ENCODE peak calls at places on chromosomes 16 and 17, in four cellular contexts. V is heart left ventricle, H is DND-41, L is PC-3. M is an unnamed sample. For H3K4me1 and H3K27me3, the result is how much of the 10 kb centered on the place peaks cover.

GRCh38 chr16:13756411-13756810 is 163.5 kb upstream of the ERCC4 start:
- DNase-seq in L (no peak), H (no peak), V (no peak), M (no peak)

GRCh38 chr17:47239663-47240374 is 13.8 kb upstream of the ITGB3 start:
- DNase-seq in H (no peak), V (peak), L (peak), M (no peak)

GRCh38 chr17:63645775-63646491 is 23.7 kb downstream of the MAP3K3 start:
- DNase-seq in V (no peak), L (no peak), H (no peak), M (no peak)

GRCh38 chr17:77906377-77906871 is 52.1 kb upstream of the TNRC6C start:
- DNase-seq in H (no peak), V (no peak), L (no peak), M (no peak)

GRCh38 chr17:67582632-67583230 is 135.0 kb upstream of the NOL11 start:
- DNase-seq in V (no peak), H (no peak), L (no peak), M (no peak)

GRCh38 chr17:72008236-72008874 is 112.5 kb upstream of the SOX9 start:
- DNase-seq in L (peak), V (no peak), H (no peak), M (no peak)

GRCh38 chr16:71637398-71637797 is 11.4 kb downstream of the MARVELD3 start:
- DNase-seq in L (no peak), H (no peak), V (no peak), M (no peak)

GRCh38 chr16:77172964-77173363 is 18.0 kb upstream of the MON1B start:
- DNase-seq in L (no peak), V (no peak), H (no peak), M (no peak)

GRCh38 chr17:71926746-71927398 is 193.9 kb upstream of the SOX9 start:
- DNase-seq in L (peak), V (no peak), H (no peak), M (no peak)

GRCh38 chr16:75591001-75591852 is 25.0 kb downstream of the GABARAPL2 start:
- DNase-seq in H (no peak), V (peak), L (no peak), M (no peak)

GRCh38 chr17:47286198-47286914 is 32.7 kb downstream of the ITGB3 start:
- DNase-seq in H (no peak), L (no peak), V (no peak), M (no peak)

GRCh38 chr17:79568661-79569060 is 42.2 kb downstream of the RBFOX3 start:
- DNase-seq in L (no peak), V (no peak), H (no peak), M (no peak)

GRCh38 chr16:17076121-17076757 is 394.5 kb downstream of the XYLT1 start:
- DNase-seq in H (no peak), V (no peak), L (no peak), M (no peak)

GRCh38 chr16:28204622-28205021 is 7.1 kb downstream of the XPO6 start:
- DNase-seq in V (no peak), H (no peak), L (no peak), M (no peak)

GRCh38 chr16:28205974-28206373 is 5.8 kb downstream of the XPO6 start:
- DNase-seq in H (no peak), L (no peak), V (no peak), M (no peak)

GRCh38 chr16:28205117-28205899 is 6.5 kb downstream of the XPO6 start:
- DNase-seq in L (no peak), H (no peak), V (no peak), M (no peak)

GRCh38 chr16:28202147-28202746 is 9.5 kb downstream of the XPO6 start:
- DNase-seq in V (no peak), H (no peak), L (no peak), M (peak)

DNA sequence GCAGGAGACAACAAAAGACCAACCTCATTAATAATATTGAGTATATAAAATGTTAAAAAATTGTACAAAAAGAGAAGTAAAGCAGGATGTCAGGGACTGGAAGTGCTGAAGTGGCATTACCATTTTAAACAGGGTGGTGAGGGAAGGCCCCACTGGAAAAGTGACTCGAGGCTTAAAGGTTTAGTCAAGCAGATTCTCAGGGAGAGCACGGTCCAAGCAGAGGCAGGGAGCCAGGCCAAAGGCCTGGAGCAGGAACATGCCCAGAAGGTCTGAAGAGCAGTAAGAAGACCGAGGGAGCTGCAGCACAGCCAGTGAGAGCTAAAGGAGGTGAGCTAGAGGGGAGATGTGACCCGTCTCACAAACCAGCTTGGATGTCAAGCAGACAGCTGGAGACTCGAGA is 7.6 kb downstream of the XPO6 start:
- DNase-seq in V (no peak), H (no peak), L (no peak), M (no peak)
- H3K4me1 ChIP-seq in V (under half), H (under half), L (under half), M (half or more)

GRCh38 chr17:48624544-48625501 is 1.3 kb downstream of the HOXB9 start:
- DNase-seq in V (no peak), H (no peak), L (peak), M (peak)

GRCh38 chr17:48626202-48626469 is at the start of gene HOXB9:
- DNase-seq in L (no peak), H (no peak), V (no peak), M (no peak)

GRCh38 chr17:48624118-48624517 is 2.0 kb downstream of the HOXB9 start:
- DNase-seq in V (no peak), L (no peak), H (no peak), M (no peak)

GRCh38 chr17:48626470-48627241 is 498 bp upstream of the HOXB9 start:
- DNase-seq in L (peak), V (no peak), H (no peak), M (no peak)

DNA sequence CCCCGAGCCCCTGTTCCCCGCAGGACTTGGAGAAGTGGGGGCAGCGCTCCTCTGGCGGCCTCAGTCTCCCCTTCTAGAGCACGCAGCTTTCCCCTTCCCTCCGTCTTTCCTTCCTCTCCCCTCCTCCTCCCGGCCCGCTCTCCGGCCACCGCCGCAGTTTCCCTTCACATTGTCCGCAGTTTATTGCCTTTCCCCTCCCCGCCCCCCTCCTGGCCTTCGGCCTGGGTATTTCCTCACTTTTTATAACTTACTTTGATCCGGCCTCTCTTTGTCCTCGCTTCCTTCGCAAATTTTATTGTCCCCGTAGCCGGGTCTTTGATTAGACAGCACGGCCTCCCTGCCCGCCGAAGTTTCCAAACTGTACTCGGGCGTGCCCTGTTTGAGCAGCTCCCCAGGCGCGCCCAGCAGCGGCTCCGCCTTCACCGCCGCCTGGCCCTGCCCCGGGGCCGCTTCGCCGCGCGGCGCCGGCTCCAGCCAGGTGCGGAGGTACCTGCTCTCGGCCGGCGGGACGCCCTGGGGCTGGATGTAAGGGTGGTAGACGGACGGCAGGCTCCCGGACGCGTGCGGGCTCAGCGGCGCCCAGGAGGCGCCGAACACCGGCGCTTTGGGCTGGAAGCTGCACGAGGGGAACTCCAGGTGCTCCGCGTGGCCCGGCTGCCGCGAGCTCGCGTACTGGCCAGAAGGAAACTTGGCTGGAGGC is 506 bp downstream of the HOXB9 start:
- DNase-seq in H (no peak), L (peak), V (no peak), M (peak)
- H3K27me3 ChIP-seq in H (half or more), L (half or more), V (half or more), M (half or more)

GRCh38 chr17:73343168-73343634 is 31.4 kb upstream of the CDC42EP4 start:
- DNase-seq in L (no peak), H (no peak), V (peak), M (no peak)
- H3K4me3 ChIP-seq in L (no peak), H (no peak), V (peak), M (no peak)

DNA sequence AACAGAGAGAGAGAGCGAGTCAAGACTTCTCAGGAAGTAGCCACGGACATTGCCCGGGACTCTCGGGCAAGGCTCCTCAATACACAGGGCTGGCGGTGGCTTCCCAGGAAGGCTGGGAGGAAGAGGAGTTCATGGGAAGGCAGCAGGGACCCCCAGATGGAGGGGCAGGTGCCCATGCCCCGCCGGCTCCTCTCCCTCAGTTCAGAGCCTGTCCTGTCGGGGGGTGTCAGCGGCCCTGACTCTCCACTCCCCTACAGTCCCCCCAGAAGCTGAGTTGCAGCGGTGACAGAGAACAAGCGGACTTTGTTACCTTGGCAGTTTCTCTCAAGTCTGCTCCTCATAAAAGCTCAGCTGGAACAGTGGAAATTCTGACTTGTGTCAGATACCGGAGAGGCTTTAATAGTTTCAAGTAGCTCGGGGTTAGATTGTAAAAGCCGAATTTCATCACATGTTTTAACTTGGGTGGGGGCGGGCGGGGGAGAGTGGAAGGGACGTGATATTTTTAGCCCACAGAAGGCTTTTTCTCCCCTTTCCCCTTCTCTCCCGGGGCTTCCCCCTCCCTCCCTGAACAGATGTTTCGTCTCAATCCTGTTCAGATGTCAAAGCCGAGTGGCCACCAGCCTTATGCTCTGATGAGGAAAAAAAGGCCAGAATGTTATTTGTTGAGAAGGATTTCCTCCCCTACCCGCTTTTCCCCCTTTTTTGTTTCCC is 65.2 kb downstream of the NKD1 start:
- DNase-seq in L (no peak), V (peak), H (no peak), M (no peak)
- H3K4me1 ChIP-seq in L (under half), V (under half), H (under half), M (under half)

DNA sequence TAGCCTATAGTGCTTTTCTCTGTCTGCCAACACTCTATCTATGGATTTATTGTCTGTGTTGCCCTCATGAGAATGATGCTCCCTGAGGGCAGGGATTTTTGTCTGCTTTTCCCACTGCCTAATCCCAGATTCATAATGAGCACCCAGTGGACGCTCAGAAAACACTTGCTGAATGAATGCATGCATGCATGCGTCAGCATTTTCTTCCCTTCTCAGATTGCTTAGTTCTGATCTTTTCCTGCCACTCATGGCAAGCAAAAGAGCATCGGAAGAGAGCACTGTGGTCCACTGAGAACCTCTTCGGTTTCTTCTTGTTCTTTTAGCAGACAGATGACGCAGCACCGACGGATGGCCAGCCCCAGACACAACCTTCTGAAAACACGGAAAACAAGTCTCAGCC is 246.8 kb downstream of the RBFOX1 start:
- DNase-seq in H (no peak), V (no peak), L (no peak), M (no peak)
- H3K27me3 ChIP-seq in H (under half), V (under half), L (under half), M (under half)

GRCh38 chr17:82740906-82741759 is 5.7 kb downstream of the FN3K start:
- DNase-seq in H (no peak), V (no peak), L (no peak), M (no peak)

GRCh38 chr17:82734987-82735866 is at the start of gene FN3K:
- DNase-seq in H (no peak), L (peak), V (peak), M (peak)

GRCh38 chr17:82743344-82744219 is 8.2 kb downstream of the FN3K start:
- DNase-seq in H (no peak), L (no peak), V (no peak), M (no peak)

GRCh38 chr17:82736511-82737185 is 1.2 kb downstream of the FN3K start:
- DNase-seq in H (no peak), V (no peak), L (no peak), M (no peak)

GRCh38 chr17:82737981-82738877 is 2.8 kb downstream of the FN3K start:
- DNase-seq in L (no peak), V (peak), H (no peak), M (no peak)
- H3K4me3 ChIP-seq in L (no peak), V (peak), H (no peak), M (no peak)

GRCh38 chr17:2398188-2398587 is 2.7 kb downstream of the MNT start:
- DNase-seq in L (no peak), H (no peak), V (no peak), M (no peak)
- H3K4me1 ChIP-seq in L (under half), H (under half), V (half or more), M (half or more)